ENCODE peak calls at places on chromosomes 7 and 10, in nine cellular contexts. One of them, this sample, is unnamed.

GRCh38 chr7:95694334-95694733 is 78.0 kb upstream of the DYNC1I1 start:
- DNase-seq in GM13976: no peak
- DNase-seq in fibroblast of the aortic adventitia: no peak
- DNase-seq in cardiac muscle cell: no peak
- DNase-seq in transverse colon: no peak
- DNase-seq in gastrocnemius medialis: no peak
- DNase-seq in AG09309: no peak
- DNase-seq in BJ: no peak
- DNase-seq in fibroblast of lung: no peak
- DNase-seq in this sample: no peak

GRCh38 chr7:144834516-144835165 is 1.2 kb downstream of the TPK1 start:
- DNase-seq in AG09309: no peak
- DNase-seq in GM13976: peak
- DNase-seq in transverse colon: peak
- DNase-seq in gastrocnemius medialis: no peak
- DNase-seq in fibroblast of lung: no peak
- DNase-seq in fibroblast of the aortic adventitia: peak
- DNase-seq in BJ: no peak
- DNase-seq in cardiac muscle cell: no peak
- DNase-seq in this sample: no peak

GRCh38 chr10:74684462-74684861 is 141.9 kb upstream of the KAT6B start:
- DNase-seq in AG09309: no peak
- DNase-seq in GM13976: no peak
- DNase-seq in BJ: no peak
- DNase-seq in transverse colon: no peak
- DNase-seq in fibroblast of the aortic adventitia: no peak
- DNase-seq in fibroblast of lung: no peak
- DNase-seq in gastrocnemius medialis: no peak
- DNase-seq in cardiac muscle cell: no peak
- DNase-seq in this sample: no peak

GRCh38 chr7:159126496-159127345 is 17.9 kb downstream of the VIPR2 start:
- DNase-seq in fibroblast of lung: no peak
- DNase-seq in BJ: no peak
- DNase-seq in fibroblast of the aortic adventitia: no peak
- DNase-seq in GM13976: no peak
- DNase-seq in transverse colon: no peak
- DNase-seq in cardiac muscle cell: no peak
- DNase-seq in AG09309: no peak
- DNase-seq in gastrocnemius medialis: no peak
- DNase-seq in this sample: no peak

GRCh38 chr10:95312986-95313495 is 22.2 kb upstream of the PDLIM1 start:
- DNase-seq in AG09309: no peak
- DNase-seq in GM13976: no peak
- DNase-seq in transverse colon: no peak
- DNase-seq in BJ: no peak
- DNase-seq in fibroblast of lung: no peak
- DNase-seq in cardiac muscle cell: no peak
- DNase-seq in fibroblast of the aortic adventitia: no peak
- DNase-seq in gastrocnemius medialis: no peak
- DNase-seq in this sample: no peak

GRCh38 chr7:139403601-139404000 is 43.9 kb downstream of the LUC7L2 start:
- DNase-seq in BJ: no peak
- DNase-seq in GM13976: no peak
- DNase-seq in fibroblast of lung: no peak
- DNase-seq in transverse colon: no peak
- DNase-seq in AG09309: no peak
- DNase-seq in fibroblast of the aortic adventitia: no peak
- DNase-seq in gastrocnemius medialis: no peak
- DNase-seq in cardiac muscle cell: no peak
- DNase-seq in this sample: no peak

GRCh38 chr10:14507156-14507555 is 176.4 kb upstream of the FRMD4A start:
- DNase-seq in GM13976: no peak
- DNase-seq in gastrocnemius medialis: no peak
- DNase-seq in fibroblast of the aortic adventitia: no peak
- DNase-seq in fibroblast of lung: no peak
- DNase-seq in BJ: no peak
- DNase-seq in AG09309: no peak
- DNase-seq in transverse colon: no peak
- DNase-seq in cardiac muscle cell: no peak
- DNase-seq in this sample: no peak

GRCh38 chr7:26090927-26091519 is 61.0 kb upstream of the NFE2L3 start:
- DNase-seq in fibroblast of the aortic adventitia: peak
- DNase-seq in transverse colon: no peak
- DNase-seq in AG09309: peak
- DNase-seq in cardiac muscle cell: peak
- DNase-seq in fibroblast of lung: peak
- DNase-seq in GM13976: peak
- DNase-seq in gastrocnemius medialis: no peak
- DNase-seq in BJ: peak
- DNase-seq in this sample: no peak

GRCh38 chr10:47380341-47381215 is 3.5 kb downstream of the ZNF488 start:
- DNase-seq in transverse colon: peak
- DNase-seq in GM13976: peak
- DNase-seq in cardiac muscle cell: no peak
- DNase-seq in fibroblast of the aortic adventitia: peak
- DNase-seq in AG09309: no peak
- DNase-seq in fibroblast of lung: no peak
- DNase-seq in gastrocnemius medialis: no peak
- DNase-seq in BJ: no peak
- DNase-seq in this sample: peak

GRCh38 chr10:89213191-89213808 is 6.2 kb upstream of the CH25H start:
- DNase-seq in fibroblast of the aortic adventitia: peak
- DNase-seq in GM13976: peak
- DNase-seq in BJ: no peak
- DNase-seq in cardiac muscle cell: peak
- DNase-seq in fibroblast of lung: peak
- DNase-seq in AG09309: no peak
- DNase-seq in gastrocnemius medialis: no peak
- DNase-seq in transverse colon: no peak
- DNase-seq in this sample: no peak

GRCh38 chr10:127570036-127570435 is 20.9 kb downstream of the NPS start:
- DNase-seq in fibroblast of the aortic adventitia: no peak
- DNase-seq in AG09309: no peak
- DNase-seq in BJ: no peak
- DNase-seq in GM13976: no peak
- DNase-seq in gastrocnemius medialis: no peak
- DNase-seq in transverse colon: no peak
- DNase-seq in cardiac muscle cell: no peak
- DNase-seq in fibroblast of lung: no peak
- DNase-seq in this sample: no peak

GRCh38 chr10:11647676-11648075 is 36.2 kb upstream of the USP6NL start:
- DNase-seq in fibroblast of the aortic adventitia: no peak
- DNase-seq in GM13976: no peak
- DNase-seq in cardiac muscle cell: no peak
- DNase-seq in gastrocnemius medialis: no peak
- DNase-seq in fibroblast of lung: no peak
- DNase-seq in BJ: no peak
- DNase-seq in transverse colon: no peak
- DNase-seq in AG09309: no peak
- DNase-seq in this sample: no peak

GRCh38 chr10:115355162-115355760 is 262.1 kb downstream of the ATRNL1 start:
- DNase-seq in BJ: peak
- DNase-seq in GM13976: peak
- DNase-seq in transverse colon: peak
- DNase-seq in fibroblast of lung: peak
- DNase-seq in fibroblast of the aortic adventitia: peak
- DNase-seq in cardiac muscle cell: peak
- DNase-seq in gastrocnemius medialis: no peak
- DNase-seq in AG09309: peak
- DNase-seq in this sample: no peak

GRCh38 chr7:373818-374705 is 84.1 kb downstream of the FOXL3 start:
- DNase-seq in fibroblast of lung: no peak
- DNase-seq in cardiac muscle cell: no peak
- DNase-seq in transverse colon: peak
- DNase-seq in gastrocnemius medialis: peak
- DNase-seq in fibroblast of the aortic adventitia: no peak
- DNase-seq in AG09309: no peak
- DNase-seq in GM13976: no peak
- DNase-seq in BJ: no peak
- DNase-seq in this sample: no peak

GRCh38 chr10:118567701-118568248 is 27.7 kb downstream of the PRLHR start:
- DNase-seq in gastrocnemius medialis: no peak
- DNase-seq in cardiac muscle cell: no peak
- DNase-seq in GM13976: no peak
- DNase-seq in BJ: no peak
- DNase-seq in fibroblast of the aortic adventitia: no peak
- DNase-seq in AG09309: no peak
- DNase-seq in transverse colon: no peak
- DNase-seq in fibroblast of lung: no peak
- DNase-seq in this sample: no peak

GRCh38 chr10:15200626-15201025 is 32.1 kb upstream of the NMT2 start:
- DNase-seq in AG09309: peak
- DNase-seq in GM13976: no peak
- DNase-seq in cardiac muscle cell: no peak
- DNase-seq in fibroblast of lung: peak
- DNase-seq in BJ: peak
- DNase-seq in gastrocnemius medialis: no peak
- DNase-seq in fibroblast of the aortic adventitia: peak
- DNase-seq in transverse colon: no peak
- DNase-seq in this sample: no peak

GRCh38 chr7:158495780-158496179 is 91.8 kb downstream of the PTPRN2 start:
- DNase-seq in AG09309: no peak
- DNase-seq in BJ: no peak
- DNase-seq in cardiac muscle cell: peak
- DNase-seq in fibroblast of lung: no peak
- DNase-seq in GM13976: peak
- DNase-seq in transverse colon: peak
- DNase-seq in gastrocnemius medialis: no peak
- DNase-seq in fibroblast of the aortic adventitia: no peak
- DNase-seq in this sample: no peak

GRCh38 chr10:3527144-3527543 is 257.9 kb downstream of the KLF6 start:
- DNase-seq in cardiac muscle cell: no peak
- DNase-seq in fibroblast of the aortic adventitia: no peak
- DNase-seq in gastrocnemius medialis: no peak
- DNase-seq in AG09309: peak
- DNase-seq in fibroblast of lung: peak
- DNase-seq in GM13976: no peak
- DNase-seq in transverse colon: no peak
- DNase-seq in BJ: no peak
- DNase-seq in this sample: no peak

GRCh38 chr7:105978974-105979373 is 15.9 kb downstream of the CDHR3 start:
- DNase-seq in GM13976: no peak
- DNase-seq in fibroblast of lung: no peak
- DNase-seq in transverse colon: no peak
- DNase-seq in gastrocnemius medialis: no peak
- DNase-seq in cardiac muscle cell: no peak
- DNase-seq in AG09309: no peak
- DNase-seq in fibroblast of the aortic adventitia: no peak
- DNase-seq in BJ: no peak
- DNase-seq in this sample: no peak

GRCh38 chr7:2082357-2083038 is 150.2 kb downstream of the MAD1L1 start:
- DNase-seq in GM13976: no peak
- DNase-seq in fibroblast of the aortic adventitia: peak
- DNase-seq in fibroblast of lung: peak
- DNase-seq in BJ: peak
- DNase-seq in transverse colon: no peak
- DNase-seq in cardiac muscle cell: peak
- DNase-seq in gastrocnemius medialis: no peak
- DNase-seq in AG09309: peak
- DNase-seq in this sample: no peak

GRCh38 chr7:12315049-12315448 is 88.6 kb downstream of the VWDE start:
- DNase-seq in transverse colon: no peak
- DNase-seq in fibroblast of the aortic adventitia: no peak
- DNase-seq in AG09309: no peak
- DNase-seq in cardiac muscle cell: peak
- DNase-seq in gastrocnemius medialis: no peak
- DNase-seq in BJ: no peak
- DNase-seq in fibroblast of lung: peak
- DNase-seq in GM13976: no peak
- DNase-seq in this sample: no peak

GRCh38 chr10:103736763-103737162 is 118.6 kb downstream of the SH3PXD2A start:
- DNase-seq in GM13976: no peak
- DNase-seq in fibroblast of the aortic adventitia: no peak
- DNase-seq in transverse colon: no peak
- DNase-seq in cardiac muscle cell: no peak
- DNase-seq in fibroblast of lung: peak
- DNase-seq in AG09309: no peak
- DNase-seq in gastrocnemius medialis: no peak
- DNase-seq in BJ: no peak
- DNase-seq in this sample: no peak

DNA sequence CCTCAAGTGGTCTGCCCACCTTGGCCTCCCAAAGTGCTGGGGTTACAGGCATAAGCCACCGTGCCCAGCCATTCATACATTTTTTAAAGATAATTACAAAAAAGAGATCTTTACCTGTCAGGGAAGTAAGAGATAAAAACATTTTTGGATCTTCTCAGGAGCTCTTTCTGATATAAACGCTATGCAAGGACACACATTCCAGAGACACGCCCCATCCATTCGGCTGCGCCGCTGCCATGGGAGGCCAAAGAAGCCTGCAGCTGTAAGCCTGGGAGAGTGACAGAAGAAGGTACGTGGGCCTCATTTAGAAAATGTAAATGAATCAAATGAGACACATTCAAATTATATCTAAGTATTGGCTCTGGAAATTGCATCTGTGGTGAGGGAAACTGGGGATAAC is 85.3 kb downstream of the LYZL1 start:
- DNase-seq in gastrocnemius medialis: no peak
- DNase-seq in GM13976: no peak
- DNase-seq in cardiac muscle cell: no peak
- DNase-seq in AG09309: no peak
- DNase-seq in fibroblast of the aortic adventitia: no peak
- DNase-seq in BJ: no peak
- DNase-seq in fibroblast of lung: no peak
- DNase-seq in transverse colon: no peak
- DNase-seq in this sample: no peak
- TF ChIP-seq CTCF in gastrocnemius medialis: no peak
- TF ChIP-seq CTCF in GM13976: no peak
- TF ChIP-seq CTCF in cardiac muscle cell: no peak
- TF ChIP-seq CTCF in AG09309: no peak
- TF ChIP-seq CTCF in fibroblast of the aortic adventitia: no peak
- TF ChIP-seq CTCF in BJ: no peak
- TF ChIP-seq CTCF in fibroblast of lung: no peak
- TF ChIP-seq CTCF in transverse colon: no peak
- TF ChIP-seq CTCF in this sample: no peak

GRCh38 chr10:62978417-62978955 is 154.6 kb upstream of the NRBF2 start:
- DNase-seq in transverse colon: no peak
- DNase-seq in AG09309: no peak
- DNase-seq in gastrocnemius medialis: no peak
- DNase-seq in fibroblast of lung: peak
- DNase-seq in fibroblast of the aortic adventitia: peak
- DNase-seq in GM13976: no peak
- DNase-seq in cardiac muscle cell: no peak
- DNase-seq in BJ: no peak
- DNase-seq in this sample: no peak
- TF ChIP-seq CTCF in transverse colon: no peak
- TF ChIP-seq CTCF in AG09309: no peak
- TF ChIP-seq CTCF in gastrocnemius medialis: no peak
- TF ChIP-seq CTCF in fibroblast of lung: no peak
- TF ChIP-seq CTCF in fibroblast of the aortic adventitia: no peak
- TF ChIP-seq CTCF in GM13976: no peak
- TF ChIP-seq CTCF in cardiac muscle cell: no peak
- TF ChIP-seq CTCF in BJ: no peak
- TF ChIP-seq CTCF in this sample: no peak

GRCh38 chr7:21497072-21497471 is 45.8 kb upstream of the DNAH11 start:
- DNase-seq in GM13976: no peak
- DNase-seq in gastrocnemius medialis: no peak
- DNase-seq in fibroblast of lung: no peak
- DNase-seq in BJ: no peak
- DNase-seq in cardiac muscle cell: no peak
- DNase-seq in fibroblast of the aortic adventitia: no peak
- DNase-seq in transverse colon: no peak
- DNase-seq in AG09309: no peak
- DNase-seq in this sample: no peak
- TF ChIP-seq CTCF in GM13976: no peak
- TF ChIP-seq CTCF in gastrocnemius medialis: no peak
- TF ChIP-seq CTCF in fibroblast of lung: peak
- TF ChIP-seq CTCF in BJ: peak
- TF ChIP-seq CTCF in cardiac muscle cell: peak
- TF ChIP-seq CTCF in fibroblast of the aortic adventitia: no peak
- TF ChIP-seq CTCF in transverse colon: no peak
- TF ChIP-seq CTCF in AG09309: peak
- TF ChIP-seq CTCF in this sample: no peak

GRCh38 chr10:132360766-132361447 is 28.9 kb downstream of the LRRC27 start:
- DNase-seq in transverse colon: no peak
- DNase-seq in fibroblast of the aortic adventitia: no peak
- DNase-seq in fibroblast of lung: no peak
- DNase-seq in AG09309: no peak
- DNase-seq in cardiac muscle cell: peak
- DNase-seq in BJ: no peak
- DNase-seq in GM13976: no peak
- DNase-seq in gastrocnemius medialis: no peak
- DNase-seq in this sample: peak
- TF ChIP-seq CTCF in transverse colon: peak
- TF ChIP-seq CTCF in fibroblast of the aortic adventitia: peak
- TF ChIP-seq CTCF in fibroblast of lung: peak
- TF ChIP-seq CTCF in AG09309: peak
- TF ChIP-seq CTCF in cardiac muscle cell: peak
- TF ChIP-seq CTCF in BJ: peak
- TF ChIP-seq CTCF in GM13976: no peak
- TF ChIP-seq CTCF in gastrocnemius medialis: peak
- TF ChIP-seq CTCF in this sample: peak